ENCODE peak calls at places on chromosomes 12 and 14, in four cellular contexts. N is ELR, P is lower leg skin, W is mesothelial cell of epicardium. K is an unnamed sample.

GRCh38 chr12:17992002-17992656 is 97.9 kb downstream of the RERGL start:
- DNase-seq in N (peak), W (no peak), P (no peak), K (no peak)

GRCh38 chr14:33432407-33433023 is 493.8 kb downstream of the NPAS3 start:
- DNase-seq in N (peak), P (no peak), W (no peak), K (no peak)

GRCh38 chr12:94172973-94173372 is 24.6 kb downstream of the PLXNC1 start:
- DNase-seq in W (no peak), N (peak), P (peak), K (no peak)

GRCh38 chr12:16563519-16563918 is 42.4 kb downstream of the LMO3 start:
- DNase-seq in N (no peak), P (no peak), W (no peak), K (no peak)

GRCh38 chr14:21096889-21097615 is 1.4 kb downstream of the ZNF219 start:
- DNase-seq in W (no peak), N (no peak), P (no peak), K (no peak)

GRCh38 chr14:51209457-51209856 is 30.6 kb upstream of the TMX1 start:
- DNase-seq in N (no peak), W (no peak), P (no peak), K (no peak)

GRCh38 chr12:69243099-69244084 is 4.0 kb downstream of the CPSF6 start:
- DNase-seq in W (no peak), P (no peak), N (no peak), K (no peak)

GRCh38 chr12:288687-289086 is 26.1 kb upstream of the SLC6A13 start:
- DNase-seq in W (no peak), N (peak), P (no peak), K (no peak)

GRCh38 chr14:49957089-49957852 is 64.4 kb downstream of the ARF6 start:
- DNase-seq in P (no peak), W (no peak), N (no peak), K (no peak)

GRCh38 chr12:101939856-101940265 is 62.5 kb downstream of the DRAM1 start:
- DNase-seq in N (peak), P (peak), W (no peak), K (peak)

GRCh38 chr14:100031506-100032281 is 33.5 kb upstream of the EVL start:
- DNase-seq in P (peak), W (no peak), N (peak), K (no peak)

GRCh38 chr12:110247340-110248095 is 33.5 kb upstream of the ATP2A2 start:
- DNase-seq in P (peak), W (no peak), N (peak), K (peak)

GRCh38 chr12:128727999-128728398 is 95.8 kb downstream of the SLC15A4 start:
- DNase-seq in W (no peak), N (no peak), P (no peak), K (no peak)

GRCh38 chr12:78261901-78262300 is 431.2 kb downstream of the NAV3 start:
- DNase-seq in W (no peak), P (no peak), N (no peak), K (no peak)

GRCh38 chr12:65900912-65901672 is 76.8 kb downstream of the HMGA2 start:
- DNase-seq in P (no peak), N (no peak), W (no peak), K (no peak)

GRCh38 chr12:56953314-56953713 is 4.1 kb downstream of the RDH16 start:
- DNase-seq in N (no peak), P (no peak), W (no peak), K (no peak)

GRCh38 chr12:86597431-86597830 is 341.2 kb upstream of the MGAT4C start:
- DNase-seq in P (no peak), W (no peak), N (no peak), K (no peak)

GRCh38 chr12:47190271-47190750 is 110.6 kb upstream of the AMIGO2 start:
- DNase-seq in P (no peak), W (no peak), N (peak), K (no peak)

GRCh38 chr12:117832459-117833457 is 136.0 kb downstream of the KSR2 start:
- DNase-seq in W (no peak), N (peak), P (no peak), K (no peak)

GRCh38 chr12:122471324-122472226 is 29.2 kb downstream of the ZCCHC8 start:
- DNase-seq in P (no peak), W (no peak), N (peak), K (no peak)

GRCh38 chr12:50549885-50550284 is 45.1 kb downstream of the DIP2B start:
- DNase-seq in P (no peak), N (no peak), W (no peak), K (no peak)

GRCh38 chr12:21065845-21066244 is 65.1 kb upstream of the SLCO1B1 start:
- DNase-seq in N (peak), P (no peak), W (no peak), K (no peak)

GRCh38 chr12:99767809-99768208 is 120.3 kb downstream of the GARIN6 start:
- DNase-seq in W (no peak), N (peak), P (no peak), K (no peak)

GRCh38 chr12:114666746-114667668 is 17.0 kb downstream of the TBX3 start:
- DNase-seq in W (no peak), P (no peak), N (peak), K (no peak)

GRCh38 chr12:2064078-2064507 is 11.3 kb downstream of the CACNA1C start:
- DNase-seq in W (no peak), N (peak), P (no peak), K (no peak)

GRCh38 chr12:108638141-108638823 is 4.6 kb upstream of the SELPLG start:
- DNase-seq in P (peak), W (no peak), N (no peak), K (no peak)

GRCh38 chr14:63770187-63770807 is 42.4 kb upstream of the SGPP1 start:
- DNase-seq in W (no peak), N (peak), P (no peak), K (no peak)

GRCh38 chr14:59482471-59483331 is 1.5 kb downstream of the L3HYPDH start:
- DNase-seq in P (no peak), N (peak), W (no peak), K (no peak)

GRCh38 chr12:124517260-124518050 is 50.0 kb downstream of the NCOR2 start:
- DNase-seq in W (no peak), N (peak), P (peak), K (peak)

GRCh38 chr12:65881965-65882413 is 57.7 kb downstream of the HMGA2 start:
- DNase-seq in P (peak), N (no peak), W (no peak), K (peak)

GRCh38 chr12:124396544-124397398 is 101.9 kb downstream of the RFLNA start:
- DNase-seq in P (no peak), W (no peak), N (no peak), K (peak)